ENCODE peak calls at places on chromosomes 3 and 15, in ten cellular contexts. J is non-pigmented ciliary epithelial cell; B is H4; E is NCI-H2081 treated with DMSO at 0.1 percent for 48 hours; I is NCI-H1105 treated with DMSO at 0.1 percent for 48 hours; V is stimulated activated CD4-positive, alpha-beta T cell treated with anti-CD3 and anti-CD28 coated beads, Interleukin-15, amount 100 ng/mL, for 1 hour; L is stomach; O is cardiac fibroblast; S is T-helper 1 cell; F is stimulated activated CD8-positive, alpha-beta memory T cell treated with anti-CD3 and anti-CD28 coated beads, Interleukin-15, amount 100 ng/mL, for 24 hours. T is an unnamed sample.

GRCh38 chr3:69200384-69201068 is 78.1 kb upstream of the LMOD3 start:
- DNase-seq in O (peak), F (no peak), B (no peak), E (no peak), I (peak), V (peak), L (peak), J (no peak), S (no peak), T (peak)

GRCh38 chr15:62558640-62559039 is 393.6 kb upstream of the C2CD4B start:
- DNase-seq in I (no peak), S (no peak), F (no peak), E (no peak), L (no peak), V (no peak), J (no peak), O (peak), B (no peak), T (peak)

GRCh38 chr3:17278006-17278405 is 393.3 kb downstream of the PLCL2 start:
- DNase-seq in B (no peak), O (no peak), I (no peak), L (no peak), J (no peak), V (no peak), S (no peak), E (no peak), F (no peak), T (no peak)

GRCh38 chr3:10364816-10365215 is 43.9 kb upstream of the SEC13 start:
- DNase-seq in V (no peak), J (no peak), O (no peak), I (no peak), S (no peak), L (no peak), E (no peak), F (no peak), B (no peak), T (no peak)

GRCh38 chr3:13042127-13042931 is 30.9 kb downstream of the IQSEC1 start:
- DNase-seq in S (no peak), E (no peak), B (no peak), J (no peak), O (no peak), V (no peak), L (no peak), I (no peak), F (no peak), T (no peak)

GRCh38 chr3:123584284-123584987 is 417 bp downstream of the HACD2 start:
- DNase-seq in J (no peak), O (peak), V (peak), L (peak), F (no peak), S (peak), B (no peak), E (no peak), I (peak), T (peak)

GRCh38 chr3:97940034-97940433 is 32.2 kb downstream of the RIOX2 start:
- DNase-seq in E (no peak), I (peak), S (no peak), V (no peak), O (peak), B (no peak), L (no peak), F (no peak), J (no peak), T (peak)

GRCh38 chr15:95990833-95991232 is 339.7 kb upstream of the NR2F2 start:
- DNase-seq in O (no peak), L (no peak), E (no peak), J (no peak), S (no peak), B (peak), I (no peak), F (no peak), V (no peak), T (no peak)

GRCh38 chr15:80743189-80743833 is 35.9 kb upstream of the CEMIP start:
- DNase-seq in E (no peak), F (no peak), B (peak), S (no peak), V (no peak), I (no peak), L (peak), J (no peak), O (no peak), T (no peak)

GRCh38 chr15:74367296-74367854 is at the start of gene CYP11A1:
- DNase-seq in E (no peak), V (no peak), O (no peak), F (no peak), S (no peak), L (no peak), I (no peak), B (peak), J (no peak), T (no peak)

GRCh38 chr15:70632079-70632850 is 131.1 kb downstream of the UACA start:
- DNase-seq in L (no peak), J (no peak), S (no peak), V (no peak), I (no peak), E (no peak), F (no peak), B (no peak), O (peak), T (no peak)

T was measured in GM23338.